ENCODE peak calls at places on chromosomes 4 and X, in ten cellular contexts. H is ovary; J is amniotic epithelial cell; D is NCI-H2081; U is GM19239; Y is cardiac septum; L is Right ventricle myocardium inferior; F is activated effector memory CD4-positive, alpha-beta T cell treated with anti-CD3 and anti-CD28 coated beads, Interleukin-2, amount 50 U/mL, for 16 hours; B is H4; W is LoVo. X is an unnamed sample.

GRCh38 chr4:89305712-89306437 is 1.7 kb downstream of the GPRIN3 start:
- DNase-seq in H (no peak), L (no peak), W (no peak), J (peak; percentile 44), B (no peak), F (no peak), Y (no peak), U (no peak), D (no peak), X (no peak)

GRCh38 chrX:137051978-137052640 is 18.3 kb upstream of the GPR101 start:
- DNase-seq in B (peak; percentile 40), F (peak; percentile 91), U (peak; percentile 40), J (peak; percentile 11), W (peak; percentile 20), H (peak; percentile 74), Y (peak; percentile 77), L (peak; percentile 72), D (peak; percentile 41), X (peak; percentile 44)

GRCh38 chr4:70559216-70559830 is 32.7 kb upstream of the AMBN start:
- DNase-seq in H (peak; percentile 20), B (peak; percentile 55), L (no peak), F (no peak), Y (no peak), D (peak; percentile 27), W (peak; percentile 46), U (peak; percentile 44), J (peak; percentile 51), X (peak; percentile 58)

GRCh38 chr4:109699553-109700225 is 3.6 kb downstream of the CASP6 start:
- DNase-seq in H (no peak), W (no peak), D (no peak), U (no peak), B (no peak), J (no peak), Y (no peak), F (no peak), L (no peak), X (no peak)

GRCh38 chr4:176444741-176445140 is 125.0 kb downstream of the SPCS3 start:
- DNase-seq in H (no peak), D (no peak), L (no peak), F (no peak), U (no peak), W (no peak), Y (no peak), J (peak; percentile 76), B (peak; percentile 10), X (no peak)

GRCh38 chr4:111228396-111228795 is 605.5 kb upstream of the PITX2 start:
- DNase-seq in H (no peak), B (no peak), F (no peak), U (no peak), D (no peak), J (peak; percentile 16), Y (no peak), W (no peak), L (no peak), X (no peak)

GRCh38 chrX:11427082-11428033 is 134.1 kb downstream of the AMELX start:
- DNase-seq in L (peak; percentile 75), U (no peak), J (peak; percentile 55), B (no peak), Y (no peak), H (peak; percentile 77), F (peak; percentile 61), W (no peak), D (no peak), X (peak; percentile 72)

GRCh38 chrX:153639177-153640044 is 7.6 kb upstream of the DUSP9 start:
- DNase-seq in L (no peak), U (no peak), D (no peak), J (no peak), W (no peak), H (no peak), Y (peak; percentile 71), F (no peak), B (no peak), X (no peak)

GRCh38 chrX:129744881-129745321 is 6.1 kb downstream of the XPNPEP2 start:
- DNase-seq in D (no peak), H (no peak), L (no peak), F (peak; percentile 64), Y (peak; percentile 62), W (no peak), J (no peak), B (no peak), U (no peak), X (no peak)

GRCh38 chr4:87092389-87093141 is 127.9 kb downstream of the KLHL8 start:
- DNase-seq in Y (peak; percentile 80), D (no peak), U (no peak), B (peak; percentile 81), F (no peak), H (no peak), W (peak; percentile 85), L (no peak), J (peak; percentile 95), X (peak; percentile 99)

X was measured in thyroid gland.